ENCODE peak calls at places on chromosomes 16 and 17, in eight cellular contexts. C is H1, L is MM.1S, Q is foreskin keratinocyte, B is psoas muscle, V is mesothelial cell of epicardium, K is fibroblast of lung, F is thyroid gland. N is an unnamed sample.

GRCh38 chr16:24540575-24541240 is 1.3 kb downstream of the RBBP6 start:
- DNase-seq in C (no peak), L (peak), Q (no peak), B (no peak), V (no peak), K (peak), F (peak), N (no peak)

GRCh38 chr16:22326771-22327445 is 29.7 kb downstream of the POLR3E start:
- DNase-seq in C (no peak), L (no peak), Q (no peak), B (no peak), V (no peak), K (no peak), F (no peak), N (no peak)

GRCh38 chr16:75244844-75245758 is 6.3 kb downstream of the BCAR1 start:
- DNase-seq in C (peak), L (no peak), Q (peak), B (peak), V (no peak), K (peak), F (peak), N (no peak)

GRCh38 chr17:18257268-18257681 is 1.3 kb downstream of the FLII start:
- DNase-seq in C (no peak), L (peak), Q (peak), B (no peak), V (no peak), K (no peak), F (peak), N (no peak)

GRCh38 chr17:74432484-74433391 is 850 bp downstream of the GPRC5C start:
- DNase-seq in C (no peak), L (no peak), Q (no peak), B (no peak), V (no peak), K (no peak), F (peak), N (no peak)

GRCh38 chr17:81193470-81194224 is 27.6 kb upstream of the AATK start:
- DNase-seq in C (no peak), L (no peak), Q (no peak), B (no peak), V (no peak), K (no peak), F (peak), N (no peak)

GRCh38 chr17:57946798-57947358 is 8.3 kb downstream of the CUEDC1 start:
- DNase-seq in C (no peak), L (peak), Q (peak), B (no peak), V (no peak), K (peak), F (peak), N (no peak)

GRCh38 chr16:84514874-84515835 is 10.7 kb upstream of the MEAK7 start:
- DNase-seq in C (no peak), L (peak), Q (no peak), B (no peak), V (no peak), K (no peak), F (no peak), N (no peak)

GRCh38 chr16:22123146-22123545 is 30.8 kb downstream of the VWA3A start:
- DNase-seq in C (no peak), L (no peak), Q (no peak), B (no peak), V (no peak), K (no peak), F (no peak), N (no peak)

GRCh38 chr16:21611546-21612384 is 12.4 kb downstream of the METTL9 start:
- DNase-seq in C (no peak), L (no peak), Q (peak), B (no peak), V (no peak), K (no peak), F (no peak), N (no peak)

GRCh38 chr17:75033346-75034235 is 13.2 kb downstream of the ATP5PD start:
- DNase-seq in C (peak), L (peak), Q (peak), B (peak), V (peak), K (peak), F (peak), N (peak)

GRCh38 chr17:46889992-46890564 is 32.9 kb upstream of the GOSR2 start:
- DNase-seq in C (no peak), L (no peak), Q (no peak), B (no peak), V (no peak), K (no peak), F (no peak), N (no peak)

GRCh38 chr16:24635900-24636610 is 93.4 kb upstream of the TNRC6A start:
- DNase-seq in C (no peak), L (no peak), Q (peak), B (peak), V (peak), K (peak), F (peak), N (peak)

GRCh38 chr17:6420173-6420641 is 14.7 kb downstream of the AIPL1 start:
- DNase-seq in C (no peak), L (peak), Q (no peak), B (no peak), V (no peak), K (peak), F (no peak), N (no peak)

GRCh38 chr16:28003021-28003865 is 60.3 kb downstream of the GSG1L start:
- DNase-seq in C (no peak), L (no peak), Q (no peak), B (no peak), V (no peak), K (no peak), F (no peak), N (no peak)

GRCh38 chr16:90019201-90019542 is at the start of gene DBNDD1:
- DNase-seq in C (no peak), L (no peak), Q (no peak), B (no peak), V (no peak), K (no peak), F (peak), N (no peak)
- TF ChIP-seq CTCF in C (no peak), L (no peak), Q (no peak), B (no peak), V (no peak), K (no peak), F (no peak), N (no peak)

DNA sequence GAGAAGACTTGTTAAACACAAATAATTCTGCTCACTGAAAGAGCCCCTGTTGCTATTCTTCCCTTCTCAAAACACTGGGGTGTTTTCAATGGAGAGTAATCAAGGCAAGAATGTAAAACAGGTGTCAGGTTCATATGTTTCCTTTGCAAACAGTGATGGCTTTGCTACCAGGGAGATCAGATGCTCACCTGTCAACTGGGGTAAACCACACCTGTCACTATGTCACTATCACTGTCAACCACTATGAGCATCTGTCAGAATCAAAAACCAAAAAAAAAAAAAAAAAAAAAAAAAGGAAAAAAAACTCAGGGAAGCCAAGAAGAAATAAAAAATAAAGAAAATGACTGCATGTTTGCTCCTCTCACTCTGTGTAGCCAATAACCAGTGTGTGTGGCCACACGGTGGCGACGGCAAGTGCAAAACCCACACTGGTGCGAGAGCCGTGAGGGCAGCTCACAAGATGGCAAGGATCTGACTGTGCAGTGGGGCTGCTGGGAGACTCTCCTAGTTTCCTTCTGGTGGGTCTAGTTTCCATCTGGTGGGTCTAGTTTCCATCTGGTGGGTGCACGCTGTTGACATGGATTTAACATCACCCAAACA is 22.7 kb downstream of the USP22 start:
- DNase-seq in C (no peak), L (peak), Q (no peak), B (peak), V (no peak), K (no peak), F (no peak), N (no peak)
- TF ChIP-seq CTCF in C (peak), L (peak), Q (peak), B (peak), V (no peak), K (no peak), F (no peak), N (no peak)

DNA sequence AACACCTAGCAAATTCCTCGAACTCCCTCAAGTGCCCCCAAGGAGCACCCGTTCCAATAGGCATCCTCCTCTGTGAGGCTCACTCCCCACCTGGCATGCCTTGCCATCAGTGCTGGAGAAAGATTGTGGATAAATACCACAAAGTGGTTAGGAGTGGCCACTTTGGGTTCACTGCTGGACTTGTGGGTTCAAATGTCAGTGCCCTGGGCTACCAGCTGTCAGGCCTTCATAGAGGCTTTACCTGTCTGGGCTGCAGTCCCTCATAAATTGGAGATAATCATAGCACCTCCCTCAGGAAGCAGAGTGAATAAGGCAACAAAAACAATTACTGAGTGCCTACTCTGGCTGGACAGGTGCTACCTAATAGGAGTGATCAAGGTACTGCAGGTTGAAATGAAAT is 1.5 kb upstream of the SYT17 start:
- DNase-seq in C (no peak), L (no peak), Q (no peak), B (no peak), V (no peak), K (no peak), F (no peak), N (no peak)
- TF ChIP-seq CTCF in C (no peak), L (no peak), Q (peak), B (no peak), V (no peak), K (no peak), F (no peak), N (no peak)

GRCh38 chr17:44565866-44566443 is 8.7 kb downstream of the FZD2 start:
- DNase-seq in C (no peak), L (no peak), Q (no peak), B (no peak), V (no peak), K (no peak), F (no peak), N (no peak)
- TF ChIP-seq CTCF in C (peak), L (peak), Q (peak), B (peak), V (peak), K (peak), F (no peak), N (no peak)

GRCh38 chr17:7858487-7858832 is 657 bp downstream of the CYB5D1 start:
- DNase-seq in C (no peak), L (peak), Q (peak), B (peak), V (no peak), K (peak), F (peak), N (no peak)

GRCh38 chr17:7856840-7857723 is at the start of gene NAA38:
- DNase-seq in C (peak), L (peak), Q (peak), B (peak), V (peak), K (peak), F (peak), N (peak)

GRCh38 chr17:7856081-7856791 is 1.1 kb downstream of the NAA38 start:
- DNase-seq in C (no peak), L (peak), Q (peak), B (peak), V (no peak), K (peak), F (no peak), N (no peak)

GRCh38 chr17:7859028-7859427 is 1.2 kb downstream of the CYB5D1 start:
- DNase-seq in C (no peak), L (no peak), Q (no peak), B (no peak), V (no peak), K (no peak), F (no peak), N (no peak)

DNA sequence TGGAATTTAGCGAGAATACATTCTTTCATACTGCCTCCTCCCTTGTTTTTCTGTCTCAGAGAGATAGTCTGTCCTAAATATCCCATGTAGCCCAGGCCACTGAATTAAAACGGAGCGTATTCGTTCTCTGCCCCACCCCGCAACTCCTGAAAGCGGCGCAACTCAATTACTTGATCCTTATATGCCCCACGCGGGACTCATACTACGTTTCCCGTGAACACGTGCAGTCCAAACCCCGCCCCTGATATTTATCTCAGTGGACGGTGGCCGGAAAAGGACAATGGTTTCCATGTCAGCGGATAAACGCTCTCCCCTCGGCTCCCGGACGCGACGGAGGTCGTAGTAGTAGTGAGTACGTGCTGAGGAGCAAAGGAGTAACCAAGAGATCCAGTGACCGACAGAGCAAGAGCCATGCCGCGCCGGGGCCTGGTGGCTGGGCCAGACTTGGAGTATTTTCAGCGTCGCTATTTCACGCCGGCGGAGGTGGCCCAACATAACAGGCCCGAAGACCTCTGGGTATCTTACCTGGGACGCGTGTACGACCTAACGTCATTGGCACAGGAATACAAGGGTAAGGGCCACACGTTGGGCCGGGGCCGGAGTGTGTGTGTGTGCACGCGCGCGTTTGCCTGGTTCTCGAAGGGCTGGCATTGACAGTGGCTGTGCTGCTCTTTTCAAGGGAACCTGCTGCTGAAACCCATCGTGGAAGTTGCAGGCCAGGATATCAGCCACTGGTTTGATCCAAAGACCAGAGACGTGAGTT is at the start of gene CYB5D1:
- DNase-seq in C (no peak), L (peak), Q (peak), B (peak), V (peak), K (peak), F (peak), N (peak)
- TF ChIP-seq CTCF in C (no peak), L (no peak), Q (peak), B (no peak), V (no peak), K (no peak), F (no peak), N (no peak)